ENCODE peak calls at places on chromosome 12, in nine cellular contexts. L, F, A, R, N, I, G, D and T are unnamed samples. For H3K36me3, the result is how much of the 10 kb centered on the place peaks cover.

GRCh38 chr12:88142610-88142991 is 494 bp downstream of the TMTC3 start:
- DNase-seq in D (peak), F (no peak), A (no peak), L (no peak), R (no peak), I (peak), N (no peak), G (peak), T (peak)

GRCh38 chr12:12839886-12840285 is 26.7 kb downstream of the DDX47 start:
- DNase-seq in D (peak), N (peak), R (peak), L (no peak), G (no peak), F (peak), I (no peak), A (no peak), T (no peak)

GRCh38 chr12:115121053-115121452 is 437.1 kb upstream of the TBX3 start:
- DNase-seq in D (no peak), F (no peak), I (no peak), G (no peak), A (no peak), R (no peak), N (no peak), L (no peak), T (no peak)

GRCh38 chr12:33514893-33515292 is 75.3 kb upstream of the SYT10 start:
- DNase-seq in F (no peak), L (no peak), N (no peak), G (no peak), D (no peak), R (no peak), I (no peak), A (no peak), T (no peak)

GRCh38 chr12:69240625-69240984 is 1.2 kb downstream of the CPSF6 start:
- DNase-seq in R (no peak), L (no peak), F (no peak), D (no peak), A (no peak), G (no peak), I (no peak), N (no peak), T (peak)

GRCh38 chr12:9646794-9647622 is 22.5 kb upstream of the CLEC2D start:
- DNase-seq in L (no peak), I (no peak), R (peak), D (no peak), F (no peak), N (peak), G (no peak), A (no peak), T (no peak)

GRCh38 chr12:68495666-68496065 is 115.0 kb upstream of the RAP1B start:
- DNase-seq in L (no peak), A (no peak), F (no peak), I (no peak), N (peak), D (no peak), R (no peak), G (no peak), T (no peak)

GRCh38 chr12:112844814-112845565 is 53.4 kb downstream of the RPH3A start:
- DNase-seq in R (no peak), L (no peak), N (no peak), I (no peak), G (no peak), F (no peak), A (no peak), D (no peak), T (no peak)

GRCh38 chr12:52262286-52262685 is 12.2 kb upstream of the KRT86 start:
- DNase-seq in I (no peak), L (no peak), N (no peak), D (peak), A (no peak), F (no peak), G (no peak), R (no peak), T (no peak)

GRCh38 chr12:69686731-69687130 is 12.4 kb downstream of the BEST3 start:
- DNase-seq in I (no peak), F (no peak), D (no peak), R (no peak), A (no peak), N (no peak), L (no peak), G (no peak), T (no peak)

GRCh38 chr12:55955800-55956508 is 9.9 kb downstream of the PMEL start:
- DNase-seq in A (no peak), I (peak), R (peak), G (no peak), F (no peak), N (peak), L (peak), D (peak), T (peak)

GRCh38 chr12:9064815-9065606 is 50.7 kb downstream of the A2M start:
- DNase-seq in L (peak), A (peak), R (peak), D (peak), I (peak), N (peak), G (peak), F (no peak), T (peak)

GRCh38 chr12:130976171-130976720 is 22.5 kb downstream of the ADGRD1 start:
- DNase-seq in D (no peak), A (no peak), R (no peak), L (no peak), G (no peak), I (no peak), N (no peak), F (no peak), T (no peak)

GRCh38 chr12:27585739-27586265 is 61.8 kb downstream of the PPFIBP1 start:
- DNase-seq in A (no peak), I (no peak), G (no peak), L (no peak), N (no peak), D (no peak), F (no peak), R (no peak), T (no peak)

GRCh38 chr12:82207556-82207955 is 150.6 kb downstream of the CCDC59 start:
- DNase-seq in L (no peak), D (no peak), A (no peak), R (no peak), I (no peak), F (no peak), N (peak), G (no peak), T (no peak)

GRCh38 chr12:52395761-52396434 is 10.2 kb downstream of the KRT82 start:
- DNase-seq in L (peak), N (no peak), I (peak), A (no peak), D (no peak), R (peak), F (no peak), G (no peak), T (no peak)

GRCh38 chr12:115943630-115944391 is 333.7 kb downstream of the MED13L start:
- DNase-seq in R (no peak), I (peak), D (no peak), G (no peak), F (no peak), N (no peak), L (peak), A (no peak), T (no peak)

GRCh38 chr12:95723693-95724384 is 66.7 kb downstream of the NTN4 start:
- DNase-seq in F (no peak), D (no peak), I (no peak), G (no peak), N (no peak), L (no peak), R (no peak), A (no peak), T (no peak)

GRCh38 chr12:114006482-114007425 is 40.6 kb upstream of the RBM19 start:
- DNase-seq in F (no peak), I (no peak), R (no peak), D (no peak), G (no peak), N (no peak), L (no peak), A (no peak), T (no peak)

GRCh38 chr12:2341871-2342270 is 289.1 kb downstream of the CACNA1C start:
- DNase-seq in A (no peak), R (no peak), F (no peak), D (no peak), N (peak), I (no peak), G (peak), L (no peak), T (no peak)

GRCh38 chr12:53990311-53991076 is 5.5 kb downstream of the HOXC10 start:
- DNase-seq in I (no peak), N (no peak), R (no peak), A (no peak), D (no peak), L (no peak), F (no peak), G (no peak), T (no peak)

GRCh38 chr12:27472604-27473003 is 26.1 kb downstream of the SMCO2 start:
- DNase-seq in G (no peak), L (no peak), F (no peak), R (no peak), I (no peak), A (no peak), N (no peak), D (no peak), T (no peak)

GRCh38 chr12:7054925-7055324 is 5.6 kb upstream of the C1S start:
- DNase-seq in A (no peak), D (no peak), R (no peak), G (no peak), F (no peak), N (no peak), L (no peak), I (no peak), T (no peak)

GRCh38 chr12:107967170-107967569 is 161.9 kb upstream of the WSCD2 start:
- DNase-seq in L (no peak), R (no peak), F (no peak), I (no peak), G (no peak), D (no peak), A (no peak), N (no peak), T (no peak)

GRCh38 chr12:23795494-23795893 is 154.0 kb downstream of the SOX5 start:
- DNase-seq in A (no peak), F (no peak), I (peak), D (no peak), G (no peak), N (no peak), R (no peak), L (no peak), T (no peak)

GRCh38 chr12:10740182-10740581 is 17.1 kb upstream of the YBX3 start:
- DNase-seq in N (no peak), A (no peak), G (no peak), D (no peak), I (peak), L (no peak), R (peak), F (no peak), T (no peak)

GRCh38 chr12:10737249-10737648 is 14.1 kb upstream of the YBX3 start:
- DNase-seq in D (no peak), R (no peak), F (no peak), G (no peak), N (no peak), I (no peak), L (no peak), A (no peak), T (no peak)

GRCh38 chr12:10739157-10740118 is 16.3 kb upstream of the YBX3 start:
- DNase-seq in N (no peak), R (no peak), G (no peak), D (no peak), F (no peak), L (no peak), I (no peak), A (no peak), T (no peak)

GRCh38 chr12:10736460-10736859 is 13.3 kb upstream of the YBX3 start:
- DNase-seq in R (no peak), L (no peak), A (no peak), F (no peak), I (no peak), G (no peak), D (no peak), N (no peak), T (no peak)

GRCh38 chr12:10741836-10742235 is 18.7 kb upstream of the YBX3 start:
- DNase-seq in I (no peak), L (no peak), N (no peak), G (no peak), A (no peak), F (no peak), R (no peak), D (no peak), T (no peak)
- H3K36me3 ChIP-seq in I (under half), L (under half), N (under half), G (under half), A (under half), F (under half), R (under half), D (under half), T (under half)

DNA sequence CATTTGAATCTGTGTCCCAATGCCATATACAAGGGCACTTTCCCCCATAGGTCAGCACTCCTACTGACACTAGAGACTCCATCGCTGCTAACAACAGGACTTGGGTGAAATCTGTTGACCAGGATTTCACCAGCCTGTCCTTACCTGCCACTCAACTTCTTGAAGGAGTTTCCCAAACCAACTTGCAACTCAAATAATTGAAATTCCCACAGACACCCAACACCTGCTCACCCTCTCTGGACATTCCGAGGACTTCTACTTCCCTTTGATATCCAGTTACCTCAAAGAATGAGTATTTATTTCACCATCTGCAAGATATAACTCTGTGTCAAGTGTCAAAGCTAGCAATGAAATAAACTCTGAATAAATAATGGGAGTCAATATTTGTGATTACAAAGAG is 44.5 kb downstream of the LLPH start:
- DNase-seq in I (no peak), R (no peak), L (no peak), G (no peak), N (no peak), A (no peak), F (no peak), D (no peak), T (no peak)
- TF ChIP-seq CTCF in I (no peak), R (no peak), L (no peak), G (no peak), N (no peak), A (no peak), F (no peak), D (no peak), T (no peak)

DNA sequence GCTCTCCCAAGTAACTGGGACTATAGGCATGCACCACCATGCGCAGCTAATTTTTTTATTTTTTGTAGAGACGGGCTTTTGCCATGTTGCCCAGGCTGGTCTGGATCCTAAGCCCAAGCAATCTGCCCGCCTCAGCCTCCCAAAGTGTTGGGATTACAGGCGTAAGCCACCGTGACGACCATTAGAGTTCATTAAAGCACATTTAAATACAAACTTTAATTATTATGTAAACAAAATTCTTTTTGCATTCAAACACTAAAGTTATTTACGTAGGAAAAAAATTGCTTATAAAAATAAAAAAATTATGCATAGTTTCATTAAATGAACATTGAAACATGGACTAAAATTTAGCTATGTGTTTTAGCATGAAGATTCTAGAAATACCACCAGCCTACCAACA is 7.2 kb downstream of the RPAP3 start:
- DNase-seq in A (no peak), N (no peak), I (no peak), L (no peak), D (no peak), R (no peak), F (no peak), G (no peak), T (no peak)
- H3K36me3 ChIP-seq in A (under half), N (under half), I (under half), L (under half), D (half or more), R (under half), F (under half), G (under half), T (under half)

GRCh38 chr12:120381752-120382419 is 12.9 kb upstream of the MSI1 start:
- DNase-seq in N (peak), A (no peak), R (no peak), D (no peak), I (peak), L (no peak), F (no peak), G (no peak), T (no peak)
- TF ChIP-seq CTCF in N (no peak), A (no peak), R (no peak), D (no peak), I (no peak), L (no peak), F (no peak), G (no peak), T (no peak)

DNA sequence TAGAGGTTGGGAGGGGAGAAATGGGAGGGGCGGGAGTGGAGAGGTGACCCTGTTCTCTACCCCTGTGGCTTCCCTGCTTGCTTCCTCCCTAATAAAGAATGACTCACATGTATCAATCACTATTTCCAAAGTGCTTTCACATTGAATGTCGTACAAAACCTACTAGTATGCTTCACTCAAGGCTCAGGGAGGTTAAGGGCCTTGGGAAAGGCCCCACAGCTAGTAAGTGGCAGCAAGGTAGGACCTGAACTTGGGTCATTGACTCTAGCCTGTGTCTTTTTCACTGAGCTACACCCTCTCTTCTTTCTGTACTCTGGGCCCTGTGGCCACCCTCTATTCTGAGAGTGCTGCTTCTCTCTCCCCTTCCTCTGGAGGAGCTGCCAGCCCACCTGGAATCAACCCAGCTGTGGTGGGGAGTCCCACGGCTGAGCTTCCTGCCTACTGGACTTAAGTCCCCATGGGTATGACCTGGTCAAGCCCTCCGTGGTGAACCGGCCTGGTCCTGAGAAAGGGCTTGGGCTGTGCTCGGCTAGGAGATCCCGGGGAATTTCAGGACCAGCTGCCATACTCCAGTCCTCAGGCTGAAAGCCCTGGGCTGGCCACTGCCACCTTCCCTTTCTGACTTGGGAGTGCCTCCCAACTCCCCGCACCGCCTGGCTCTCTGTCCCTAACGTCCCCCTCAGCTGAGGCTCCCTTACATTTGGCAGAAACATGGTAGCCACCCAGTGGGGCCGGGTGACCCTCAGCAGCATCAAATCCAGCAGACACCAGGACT is 13.0 kb downstream of the SLC48A1 start:
- DNase-seq in R (peak), D (no peak), F (no peak), A (no peak), L (no peak), G (no peak), I (no peak), N (no peak), T (no peak)
- H3K36me3 ChIP-seq in R (under half), D (half or more), F (under half), A (under half), L (under half), G (half or more), I (under half), N (under half), T (half or more)

GRCh38 chr12:124319368-124320050 is 24.6 kb downstream of the RFLNA start:
- DNase-seq in A (no peak), D (no peak), N (no peak), I (no peak), L (no peak), G (no peak), F (no peak), R (no peak), T (no peak)

GRCh38 chr12:124318336-124319020 is 23.6 kb downstream of the RFLNA start:
- DNase-seq in G (no peak), I (no peak), N (no peak), A (no peak), L (no peak), F (no peak), D (no peak), R (no peak), T (no peak)

GRCh38 chr12:124316257-124316656 is 21.4 kb downstream of the RFLNA start:
- DNase-seq in I (no peak), N (no peak), R (no peak), G (no peak), A (no peak), L (no peak), F (no peak), D (no peak), T (no peak)

GRCh38 chr12:124315316-124315924 is 20.5 kb downstream of the RFLNA start:
- DNase-seq in R (no peak), A (no peak), D (no peak), G (no peak), I (no peak), L (no peak), F (no peak), N (no peak), T (no peak)

DNA sequence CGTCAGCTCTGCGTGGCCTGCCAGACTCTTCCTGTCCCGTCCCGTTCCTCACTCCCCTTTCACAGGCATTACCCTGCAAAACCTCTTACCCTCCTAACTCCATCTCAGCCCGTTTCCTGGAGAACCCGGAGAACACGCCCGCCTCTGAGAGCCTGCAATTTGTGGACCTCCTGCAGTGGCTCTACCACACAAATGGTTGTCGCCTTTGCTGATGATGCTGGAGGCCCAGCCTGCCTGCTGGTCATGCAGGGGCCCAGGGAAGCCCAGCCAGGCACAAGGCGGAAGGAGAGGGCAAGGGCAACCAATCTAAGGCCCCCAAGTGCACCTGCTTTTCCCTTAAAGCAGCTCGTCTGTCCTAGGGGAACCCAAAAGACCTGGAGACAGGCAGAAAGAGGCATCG is 22.5 kb downstream of the RFLNA start:
- DNase-seq in R (no peak), F (no peak), D (no peak), G (no peak), N (no peak), I (no peak), L (no peak), A (no peak), T (no peak)
- TF ChIP-seq CTCF in R (no peak), F (no peak), D (no peak), G (no peak), N (no peak), I (no peak), L (no peak), A (no peak), T (no peak)

DNA sequence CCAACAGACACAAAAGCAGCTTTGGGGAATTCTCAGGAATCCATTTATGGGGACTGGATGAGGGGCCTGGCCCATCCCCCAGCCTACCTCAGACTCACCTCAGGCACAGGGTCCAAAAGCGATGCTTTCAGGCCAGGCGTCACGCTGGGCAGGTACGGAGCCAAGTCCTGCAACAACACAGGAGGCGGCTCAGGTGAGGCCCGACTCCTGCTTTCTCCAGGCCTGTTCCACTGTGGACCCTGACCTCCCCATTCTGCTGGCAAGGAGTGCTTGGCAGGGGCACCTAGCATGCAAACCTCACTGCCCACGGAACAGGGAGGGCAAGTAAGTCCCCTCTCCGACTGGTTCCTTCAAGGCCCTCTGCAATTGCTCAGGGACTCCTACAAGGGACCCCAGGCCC is 28.6 kb upstream of the RAB35 start:
- DNase-seq in R (no peak), A (no peak), F (no peak), L (no peak), N (no peak), D (no peak), I (no peak), G (no peak), T (no peak)
- H3K36me3 ChIP-seq in R (under half), A (under half), F (under half), L (under half), N (half or more), D (half or more), I (half or more), G (half or more), T (half or more)

GRCh38 chr12:105107497-105108371 is at the start of gene WASHC4:
- DNase-seq in N (peak), L (peak), D (peak), G (peak), R (peak), A (peak), F (no peak), I (peak), T (peak)
- TF ChIP-seq CTCF in N (no peak), L (peak), D (no peak), G (no peak), R (no peak), A (no peak), F (no peak), I (no peak), T (no peak)